ENCODE peak calls at places on chromosome 12, in five cellular contexts. V, F, G, O and B are unnamed samples.

GRCh38 chr12:98575013-98575412 is 18.5 kb upstream of the SLC25A3 start:
- DNase-seq in O (no peak), F (no peak), G (no peak), V (no peak), B (no peak)

GRCh38 chr12:107092669-107093546 is 441 bp downstream of the CRY1 start:
- DNase-seq in O (peak), V (no peak), G (no peak), F (peak), B (no peak)

GRCh38 chr12:25434493-25434892 is 118.6 kb downstream of the LMNTD1 start:
- DNase-seq in G (no peak), F (no peak), O (no peak), V (no peak), B (no peak)

GRCh38 chr12:13164271-13164670 is 32.3 kb upstream of the EMP1 start:
- DNase-seq in O (no peak), G (no peak), V (no peak), F (no peak), B (no peak)

GRCh38 chr12:130335517-130336392 is 1.9 kb upstream of the PIWIL1 start:
- DNase-seq in F (no peak), G (no peak), V (peak), O (peak), B (no peak)

GRCh38 chr12:127767631-127768030 is 499.3 kb upstream of the TMEM132C start:
- DNase-seq in G (no peak), F (no peak), V (no peak), O (no peak), B (no peak)

GRCh38 chr12:104604070-104604994 is 147.6 kb downstream of the CHST11 start:
- DNase-seq in G (peak), O (peak), F (peak), V (peak), B (peak)

GRCh38 chr12:92784356-92784755 is 81.6 kb downstream of the PLEKHG7 start:
- DNase-seq in G (no peak), V (no peak), F (no peak), O (no peak), B (no peak)